ENCODE peak calls at places on chromosomes 1 and 21, in four cellular contexts. Z is lower leg skin, J is stomach, T is foreskin fibroblast. V is an unnamed sample.

GRCh38 chr1:69221492-69221990 is 346.2 kb upstream of the LRRC7 start:
- DNase-seq in Z (no peak), J (no peak), T (no peak), V (no peak)

GRCh38 chr1:97158704-97159103 is 437.1 kb downstream of the PTBP2 start:
- DNase-seq in Z (no peak), J (no peak), T (no peak), V (no peak)

GRCh38 chr1:117481410-117481809 is 114.2 kb downstream of the MAN1A2 start:
- DNase-seq in Z (no peak), J (no peak), T (no peak), V (no peak)

GRCh38 chr1:212678456-212679410 is 20.9 kb downstream of the BATF3 start:
- DNase-seq in Z (no peak), J (no peak), T (no peak), V (no peak)

GRCh38 chr1:6080469-6080868 is 34.8 kb downstream of the KCNAB2 start:
- DNase-seq in Z (no peak), J (no peak), T (no peak), V (no peak)

GRCh38 chr1:181021811-181022434 is 747 bp downstream of the STX6 start:
- DNase-seq in Z (peak; percentile 89), J (no peak), T (peak; percentile 73), V (no peak)

GRCh38 chr1:924619-925323 is 1.0 kb downstream of the SAMD11 start:
- DNase-seq in Z (no peak), J (peak; percentile 59), T (no peak), V (no peak)

GRCh38 chr1:220527279-220528048 is 472 bp upstream of the MARK1 start:
- DNase-seq in Z (no peak), J (no peak), T (no peak), V (no peak)

GRCh38 chr1:28247603-28248272 is 11.6 kb upstream of the SESN2 start:
- DNase-seq in Z (no peak), J (no peak), T (no peak), V (no peak)

GRCh38 chr1:35049116-35049515 is 17.4 kb upstream of the ZMYM6 start:
- DNase-seq in Z (no peak), J (no peak), T (no peak), V (no peak)

GRCh38 chr1:88188038-88188437 is 496.0 kb upstream of the PKN2 start:
- DNase-seq in Z (no peak), J (no peak), T (no peak), V (no peak)

GRCh38 chr1:228166170-228166936 is 749 bp downstream of the IBA57 start:
- DNase-seq in Z (peak; percentile 95), J (peak; percentile 63), T (peak; percentile 62), V (no peak)

GRCh38 chr1:24856787-24857527 is 73.1 kb downstream of the RUNX3 start:
- DNase-seq in Z (no peak), J (no peak), T (no peak), V (no peak)

GRCh38 chr1:64864018-64864945 is 102.1 kb downstream of the JAK1 start:
- DNase-seq in Z (peak; percentile 89), J (peak; percentile 61), T (no peak), V (no peak)

GRCh38 chr1:111743679-111744101 is 4.5 kb upstream of the INKA2 start:
- DNase-seq in Z (peak; percentile 43), J (no peak), T (peak; percentile 80), V (no peak)

GRCh38 chr21:26961704-26962103 is 5.2 kb downstream of the ADAMTS5 start:
- DNase-seq in Z (no peak), J (no peak), T (no peak), V (no peak)

GRCh38 chr1:212671342-212672031 is 28.2 kb downstream of the BATF3 start:
- DNase-seq in Z (no peak), J (no peak), T (peak; percentile 19), V (no peak)

GRCh38 chr1:31811605-31812004 is 4.2 kb downstream of the SPOCD1 start:
- DNase-seq in Z (peak; percentile 56), J (no peak), T (peak; percentile 58), V (no peak)

GRCh38 chr1:100597069-100597741 is 59.3 kb downstream of the GPR88 start:
- DNase-seq in Z (no peak), J (no peak), T (peak; percentile 88), V (no peak)

GRCh38 chr1:159054427-159054826 is 22.1 kb downstream of the AIM2 start:
- DNase-seq in Z (no peak), J (no peak), T (no peak), V (no peak)

GRCh38 chr1:49630156-49630555 is 393.6 kb downstream of the AGBL4 start:
- DNase-seq in Z (no peak), J (no peak), T (no peak), V (no peak)

GRCh38 chr1:117128323-117129079 is 7.0 kb upstream of the TRIM45 start:
- DNase-seq in Z (no peak), J (no peak), T (no peak), V (no peak)

GRCh38 chr1:209045326-209046057 is 538.0 kb upstream of the CAMK1G start:
- DNase-seq in Z (no peak), J (no peak), T (no peak), V (peak; percentile 31)

GRCh38 chr1:189616893-189617292 is 860.8 kb downstream of the BRINP3 start:
- DNase-seq in Z (no peak), J (no peak), T (peak; percentile 55), V (peak; percentile 46)

GRCh38 chr1:185368913-185369491 is 52.0 kb upstream of the IVNS1ABP start:
- DNase-seq in Z (no peak), J (no peak), T (no peak), V (no peak)

GRCh38 chr1:225879521-225880209 is 2.5 kb downstream of the TMEM63A start:
- DNase-seq in Z (no peak), J (no peak), T (no peak), V (no peak)

GRCh38 chr1:175317309-175317708 is 124.7 kb upstream of the KIAA0040 start:
- DNase-seq in Z (no peak), J (no peak), T (no peak), V (no peak)

GRCh38 chr1:94725566-94725965 is 94.6 kb upstream of the SLC44A3 start:
- DNase-seq in Z (no peak), J (no peak), T (peak; percentile 21), V (no peak)

GRCh38 chr1:171446396-171446795 is 38.9 kb upstream of the PRRC2C start:
- DNase-seq in Z (no peak), J (no peak), T (no peak), V (no peak)

GRCh38 chr1:197862221-197862620 is 40.2 kb upstream of the C1orf53 start:
- DNase-seq in Z (no peak), J (no peak), T (no peak), V (no peak)

GRCh38 chr1:17438176-17438976 is 1.1 kb downstream of the RCC2 start:
- DNase-seq in Z (peak; percentile 90), J (peak; percentile 69), T (peak; percentile 42), V (no peak)
- H3K4me3 ChIP-seq in Z (peak overlapping the region; percentile 64), J (peak overlapping the region; percentile 81), T (peak overlapping the region; percentile 85), V (peak overlapping the region; percentile 97)

DNA sequence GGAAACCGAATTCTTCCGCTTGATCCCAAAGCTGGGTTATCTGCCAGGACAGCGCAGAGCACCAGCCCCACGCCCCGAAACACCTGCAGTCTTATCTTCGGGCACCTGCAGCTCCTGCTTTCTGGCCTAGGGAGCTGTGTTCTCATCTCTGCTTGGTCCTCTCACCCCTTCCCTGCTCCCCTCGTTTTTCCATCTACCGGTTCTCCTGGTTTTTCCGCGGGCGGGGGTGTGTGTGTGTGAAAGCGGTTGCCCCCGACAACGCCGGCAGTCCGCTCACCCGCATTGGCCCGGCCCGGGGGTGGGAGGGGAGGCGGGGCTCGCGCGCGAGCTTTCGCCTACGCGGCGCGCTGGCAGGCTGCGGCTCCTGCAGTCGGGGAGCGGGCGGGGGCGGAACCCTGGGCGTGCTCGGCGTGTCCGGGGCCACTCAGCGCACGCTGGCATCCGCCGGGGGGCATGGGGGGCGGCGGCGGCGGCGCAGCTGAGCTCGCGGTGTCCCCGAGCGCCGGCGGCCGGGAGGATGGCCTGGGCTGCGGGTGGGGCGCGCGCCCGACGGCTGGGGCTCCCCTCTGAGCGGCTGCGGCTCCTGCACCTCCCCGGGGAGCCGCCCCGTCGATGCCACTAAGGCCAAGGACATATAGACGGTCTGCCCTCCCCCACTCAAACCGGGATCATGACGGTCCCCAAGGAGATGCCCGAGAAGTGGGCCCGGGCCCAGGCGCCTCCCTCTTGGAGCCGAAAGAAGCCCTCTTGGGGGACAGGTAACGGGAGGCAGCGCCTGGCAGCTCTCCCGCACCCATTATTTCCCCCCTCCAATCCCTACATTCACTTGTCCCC is 3.2 kb downstream of the ATP8B2 start:
- DNase-seq in Z (peak; percentile 96), J (peak; percentile 84), T (peak; percentile 79), V (no peak)
- TF ChIP-seq CTCF in Z (no peak), J (no peak), T (no peak), V (no peak)

GRCh38 chr1:235635938-235636663 is 13.5 kb downstream of the GNG4 start:
- DNase-seq in Z (no peak), J (no peak), T (no peak), V (no peak)

GRCh38 chr1:235632538-235633219 is 16.9 kb downstream of the GNG4 start:
- DNase-seq in Z (no peak), J (no peak), T (peak; percentile 57), V (peak; percentile 10)

GRCh38 chr1:235631816-235632215 is 17.8 kb downstream of the GNG4 start:
- DNase-seq in Z (no peak), J (no peak), T (no peak), V (no peak)

GRCh38 chr1:235637756-235638155 is 11.8 kb downstream of the GNG4 start:
- DNase-seq in Z (peak; percentile 71), J (no peak), T (no peak), V (no peak)

DNA sequence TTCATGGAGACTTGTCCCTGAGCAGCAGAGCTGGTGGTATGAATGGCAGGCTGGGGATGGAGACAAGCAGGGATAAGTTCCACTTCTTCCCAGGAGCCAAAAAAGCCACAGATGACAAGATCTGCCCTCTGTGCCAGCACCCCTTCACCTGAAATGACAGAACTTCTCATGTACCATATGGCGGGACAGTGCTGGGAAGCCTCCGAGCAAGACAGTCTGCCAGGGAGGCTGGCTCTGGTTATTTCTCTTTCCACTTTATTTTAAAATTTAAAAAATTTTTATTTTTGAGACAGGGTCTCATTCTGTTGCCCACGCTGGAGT is 16.4 kb downstream of the GNG4 start:
- DNase-seq in Z (no peak), J (no peak), T (no peak), V (no peak)
- H3K4me3 ChIP-seq in Z (no peak overlapping the region), J (no peak overlapping the region), T (no peak overlapping the region), V (no peak overlapping the region)

GRCh38 chr21:39750670-39751069 is 5.7 kb downstream of the IGSF5 start:
- DNase-seq in Z (peak; percentile 68), J (no peak), T (no peak), V (no peak)
- TF ChIP-seq CTCF in Z (no peak), J (no peak), T (no peak), V (no peak)

DNA sequence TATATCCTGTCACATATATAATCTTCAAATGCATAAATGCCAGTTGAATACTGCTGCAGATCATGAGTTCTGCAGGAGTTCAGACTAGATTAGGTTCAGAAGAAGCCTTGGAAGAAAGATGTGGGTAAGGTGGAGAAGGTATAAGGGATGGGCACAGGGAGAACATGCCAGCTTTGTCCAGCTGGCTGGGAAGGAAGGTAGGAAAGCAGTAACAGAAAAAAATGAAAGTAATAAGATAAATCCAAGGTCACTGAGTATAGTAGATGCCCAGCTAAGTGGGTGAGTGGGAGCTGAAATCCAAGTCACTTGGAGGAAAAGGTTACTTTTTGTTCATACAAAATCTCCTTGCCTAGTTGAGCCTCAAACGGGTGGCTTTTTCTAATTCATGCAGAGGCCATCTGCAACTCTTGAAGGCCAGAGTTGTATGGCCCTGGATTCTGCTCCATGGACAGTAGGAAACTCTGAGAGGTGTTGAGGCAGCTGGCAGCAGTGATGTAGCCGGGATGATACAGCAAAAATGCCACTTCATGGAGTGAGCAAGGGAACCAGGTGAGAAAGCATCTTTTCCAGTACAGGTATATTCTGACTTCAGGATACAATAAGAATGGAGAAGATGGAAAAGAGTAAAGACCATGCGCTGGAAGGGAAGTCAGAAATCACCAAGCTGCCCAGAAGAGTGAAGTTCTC is 3.4 kb downstream of the RCSD1 start:
- DNase-seq in Z (peak; percentile 62), J (no peak), T (no peak), V (no peak)
- H3K4me3 ChIP-seq in Z (no peak overlapping the region), J (no peak overlapping the region), T (no peak overlapping the region), V (no peak overlapping the region)

V was measured in epithelial cell of proximal tubule.